ENCODE peak calls at places on chromosomes 11 and 22, in ten cellular contexts. L is activated CD8-positive, alpha-beta T cell treated with anti-CD3 and anti-CD28 coated beads, Interleukin-2, amount 10 ng/mL, durations not matched to agents 7 days and 5 days; W is PC-3; P is psoas muscle; C is GM12878; J is effector memory CD8-positive, alpha-beta T cell; V is activated naive CD4-positive, alpha-beta T cell treated with anti-CD3 and anti-CD28 coated beads, Interleukin-2, amount 50 U/mL, for 72 hours; U is upper lobe of right lung; N is T-cell; G is left lung. F is an unnamed sample.

GRCh38 chr11:115924744-115925567 is 420.7 kb upstream of the CADM1 start:
- ATAC-seq in U (peak; percentile 27), N (no peak), P (no peak), L (no peak), W (no peak), V (peak; percentile 98), J (no peak), C (peak; percentile 62), G (peak; percentile 58), F (peak; percentile 92)

GRCh38 chr11:126197277-126197939 is 14.0 kb downstream of the RPUSD4 start:
- ATAC-seq in U (peak; percentile 50), J (no peak), C (peak; percentile 74), P (peak; percentile 92), N (no peak), V (no peak), W (no peak), G (peak; percentile 47), L (no peak), F (no peak)

GRCh38 chr22:25070870-25071465 is 118.5 kb downstream of the KIAA1671 start:
- ATAC-seq in V (peak; percentile 26), U (no peak), P (no peak), W (no peak), N (no peak), C (peak; percentile 72), G (peak; percentile 58), J (no peak), L (no peak), F (no peak)

GRCh38 chr11:128481135-128481534 is 106.2 kb downstream of the ETS1 start:
- ATAC-seq in N (no peak), C (no peak), U (peak; percentile 31), P (peak; percentile 52), V (no peak), G (peak; percentile 64), L (no peak), J (no peak), W (no peak), F (no peak)

GRCh38 chr11:122717264-122717867 is 61.8 kb downstream of the UBASH3B start:
- ATAC-seq in U (peak; percentile 68), C (peak; percentile 82), G (peak; percentile 27), W (no peak), V (peak; percentile 36), P (no peak), J (peak; percentile 83), N (peak; percentile 47), L (peak; percentile 88), F (peak; percentile 93)

GRCh38 chr11:134583397-134583990 is 171.5 kb upstream of the B3GAT1 start:
- ATAC-seq in P (no peak), W (no peak), U (peak; percentile 65), N (peak; percentile 42), L (peak; percentile 80), J (peak; percentile 72), G (peak; percentile 33), C (peak; percentile 50), V (peak; percentile 30), F (peak; percentile 53)

GRCh38 chr22:25395468-25395867 is 169.0 kb upstream of the GRK3 start:
- ATAC-seq in W (no peak), G (no peak), P (peak; percentile 54), V (no peak), L (no peak), C (no peak), N (no peak), J (no peak), U (no peak), F (no peak)

GRCh38 chr11:59610289-59610688 is 5.3 kb downstream of the OSBP start:
- ATAC-seq in C (no peak), V (peak; percentile 59), N (no peak), U (no peak), W (no peak), L (no peak), J (no peak), P (no peak), G (no peak), F (no peak)

GRCh38 chr22:43848366-43849171 is 13.7 kb downstream of the SULT4A1 start:
- ATAC-seq in G (peak; percentile 30), V (no peak), U (no peak), J (no peak), N (no peak), L (no peak), P (peak; percentile 70), W (peak; percentile 65), C (peak; percentile 34), F (no peak)

F was measured in stimulated activated memory B cell treated with anti-CD40 and anti-IgM and Interleukin-4, amounts not matched to agents 10 μg/mL and 1 μg/mL and 100 μg/mL, for 72 hours.